ENCODE peak calls at places on chromosomes 16 and 17, in seven cellular contexts. P is A549, I is AG10803, C is fibroblast of mammary gland, T is A673, B is lower lobe of right lung, K is ascending aorta. W is an unnamed sample.

GRCh38 chr17:43410557-43411368 is 12.0 kb downstream of the ARL4D start:
- DNase-seq in I (peak; percentile 33), T (no peak), K (no peak), P (no peak), C (no peak), B (no peak), W (peak; percentile 86)

GRCh38 chr16:76194621-76195015 is 82.6 kb upstream of the CNTNAP4 start:
- DNase-seq in T (no peak), K (no peak), I (no peak), B (no peak), P (no peak), C (peak; percentile 89), W (no peak)

GRCh38 chr16:79605999-79606398 is 5.5 kb upstream of the MAF start:
- DNase-seq in P (peak; percentile 31), K (no peak), B (no peak), C (peak; percentile 30), I (no peak), T (no peak), W (no peak)

GRCh38 chr16:24035127-24035842 is 199.5 kb downstream of the PRKCB start:
- DNase-seq in B (no peak), T (no peak), P (no peak), C (no peak), I (no peak), K (no peak), W (no peak)

GRCh38 chr16:85969591-85969990 is 70.6 kb downstream of the IRF8 start:
- DNase-seq in B (no peak), T (no peak), C (no peak), K (no peak), P (no peak), I (no peak), W (peak; percentile 4)

GRCh38 chr16:2912330-2913199 is 834 bp downstream of the FLYWCH1 start:
- DNase-seq in I (peak; percentile 70), B (no peak), C (peak; percentile 73), T (peak; percentile 79), K (no peak), P (peak; percentile 28), W (peak; percentile 82)

GRCh38 chr17:79631640-79632431 is 21.0 kb upstream of the RBFOX3 start:
- DNase-seq in I (no peak), K (no peak), C (no peak), P (no peak), T (no peak), B (peak; percentile 17), W (no peak)

GRCh38 chr17:44768505-44769142 is 9.8 kb downstream of the ADAM11 start:
- DNase-seq in C (no peak), B (no peak), K (no peak), T (no peak), I (no peak), P (no peak), W (no peak)

GRCh38 chr17:73968680-73969079 is 234.8 kb upstream of the RPL38 start:
- DNase-seq in K (no peak), T (no peak), P (no peak), C (no peak), I (no peak), B (no peak), W (no peak)

GRCh38 chr16:14324581-14324980 is 253.5 kb downstream of the MRTFB start:
- DNase-seq in I (peak; percentile 54), T (no peak), B (no peak), C (no peak), P (no peak), K (no peak), W (peak; percentile 63)

GRCh38 chr16:68470461-68471150 is 22.3 kb upstream of the SMPD3 start:
- DNase-seq in K (no peak), I (no peak), C (no peak), B (peak; percentile 63), P (no peak), T (no peak), W (no peak)

GRCh38 chr16:70512456-70512855 is 10.9 kb downstream of the COG4 start:
- DNase-seq in P (no peak), T (no peak), K (no peak), I (peak; percentile 48), C (peak; percentile 85), B (no peak), W (no peak)

GRCh38 chr16:4015275-4015990 is 100.8 kb downstream of the ADCY9 start:
- DNase-seq in C (no peak), B (no peak), P (peak; percentile 19), I (no peak), K (no peak), T (no peak), W (no peak)

GRCh38 chr17:337866-338265 is 14.7 kb downstream of the RPH3AL start:
- DNase-seq in C (no peak), T (peak; percentile 31), B (no peak), P (no peak), K (no peak), I (no peak), W (no peak)

GRCh38 chr17:82815790-82816305 is 24.0 kb downstream of the ZNF750 start:
- DNase-seq in C (no peak), K (no peak), I (no peak), B (peak; percentile 35), P (no peak), T (peak; percentile 73), W (no peak)

GRCh38 chr17:59870482-59870881 is 22.3 kb downstream of the TUBD1 start:
- DNase-seq in K (no peak), T (no peak), I (no peak), B (no peak), P (no peak), C (no peak), W (no peak)

GRCh38 chr16:68778551-68779231 is 41.6 kb downstream of the CDH1 start:
- DNase-seq in B (no peak), P (no peak), T (no peak), C (no peak), I (no peak), K (no peak), W (no peak)

GRCh38 chr17:72342061-72342460 is 221.2 kb downstream of the SOX9 start:
- DNase-seq in I (no peak), T (peak; percentile 14), B (no peak), P (no peak), K (no peak), C (no peak), W (no peak)

GRCh38 chr17:45987706-45988105 is 11.3 kb upstream of the STH start:
- DNase-seq in K (no peak), I (no peak), C (no peak), P (no peak), B (no peak), T (no peak), W (no peak)

GRCh38 chr16:23578096-23578830 is 17.9 kb downstream of the NDUFAB1 start:
- DNase-seq in C (peak; percentile 23), K (no peak), I (peak; percentile 30), B (no peak), T (no peak), P (no peak), W (peak; percentile 72)

GRCh38 chr17:78896834-78897638 is 6.0 kb downstream of the CEP295NL start:
- DNase-seq in P (no peak), I (no peak), B (no peak), C (peak; percentile 57), T (no peak), K (no peak), W (no peak)

GRCh38 chr17:17880577-17881196 is 43.9 kb upstream of the SREBF1 start:
- DNase-seq in K (no peak), B (no peak), T (no peak), P (no peak), C (no peak), I (no peak), W (no peak)

GRCh38 chr17:65745241-65745640 is 183.8 kb upstream of the AXIN2 start:
- DNase-seq in K (no peak), C (no peak), P (no peak), I (no peak), B (no peak), T (no peak), W (no peak)

GRCh38 chr17:48719642-48720262 is 2.6 kb downstream of the PRAC1 start:
- DNase-seq in P (no peak), K (no peak), I (no peak), B (no peak), T (peak; percentile 88), C (no peak), W (no peak)
- H3K4me3 ChIP-seq in P (no peak overlapping the region), K (no peak overlapping the region), I (no peak overlapping the region), B (no peak overlapping the region), T (peak overlapping the region; percentile 72), C (no peak overlapping the region), W (no peak overlapping the region)

GRCh38 chr16:66751992-66752322 is 548 bp upstream of the DYNC1LI2 start:
- DNase-seq in K (no peak), I (no peak), B (no peak), T (no peak), P (no peak), C (no peak), W (no peak)

GRCh38 chr16:66752379-66752778 is 970 bp upstream of the DYNC1LI2 start:
- DNase-seq in K (no peak), B (no peak), I (no peak), C (no peak), T (no peak), P (no peak), W (no peak)

GRCh38 chr16:66750279-66751134 is 902 bp downstream of the DYNC1LI2 start:
- DNase-seq in B (no peak), K (no peak), T (no peak), I (peak; percentile 6), P (no peak), C (no peak), W (no peak)

GRCh38 chr16:66752958-66753357 is 1.5 kb upstream of the DYNC1LI2 start:
- DNase-seq in C (no peak), I (no peak), K (no peak), B (no peak), P (no peak), T (no peak), W (no peak)

GRCh38 chr16:66751135-66751991 is at the start of gene DYNC1LI2:
- DNase-seq in B (peak; percentile 89), P (peak; percentile 80), K (no peak), I (peak; percentile 73), C (peak; percentile 55), T (peak; percentile 86), W (peak; percentile 61)
- TF ChIP-seq CTCF in B (peak; percentile 79), P (peak; percentile 91), K (peak; percentile 62), I (peak; percentile 42), C (no peak), T (peak; percentile 67), W (peak; percentile 57)

DNA sequence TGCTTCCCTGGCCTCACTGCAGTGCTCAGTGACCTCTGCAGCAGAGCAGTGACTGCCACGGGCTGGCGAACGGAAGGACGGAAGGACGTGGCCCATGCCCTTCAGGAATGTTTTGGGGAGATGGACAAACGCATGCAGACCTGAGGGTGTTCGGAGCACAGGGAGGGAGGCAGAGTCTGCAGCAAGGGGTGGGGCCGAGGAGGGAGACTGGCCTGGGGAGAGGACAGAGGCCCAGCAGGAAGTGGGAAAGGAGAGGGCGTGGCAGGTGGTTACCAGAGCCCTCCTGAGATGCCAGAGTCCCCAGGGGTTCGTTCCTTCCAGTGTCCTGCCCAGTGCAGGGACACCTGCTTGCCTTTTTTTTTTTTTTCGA is 21.9 kb downstream of the ADORA2B start:
- DNase-seq in I (no peak), P (no peak), C (no peak), T (no peak), B (peak; percentile 79), K (no peak), W (no peak)
- H3K4me3 ChIP-seq in I (no peak overlapping the region), P (no peak overlapping the region), C (no peak overlapping the region), T (no peak overlapping the region), B (peak overlapping the region; percentile 18), K (no peak overlapping the region), W (no peak overlapping the region)

DNA sequence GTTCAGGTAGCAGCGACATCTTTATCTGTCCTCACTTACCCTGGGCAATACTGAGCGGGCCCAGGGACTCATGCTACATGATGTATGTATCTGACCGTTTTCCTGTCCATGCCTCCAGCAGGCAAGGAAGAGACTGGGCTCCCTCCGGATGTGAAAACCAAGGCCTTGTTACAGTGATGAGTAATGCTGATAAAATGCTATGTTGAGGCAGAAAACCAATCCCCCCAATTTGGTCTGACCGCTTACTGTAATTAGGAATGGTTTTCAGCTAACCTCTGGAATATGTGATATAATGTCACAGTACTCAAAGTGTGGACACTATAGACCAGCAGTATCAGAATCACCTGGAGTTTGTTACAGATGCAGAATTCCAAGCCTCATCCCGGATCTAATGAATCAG is 589.9 kb downstream of the HS3ST4 start:
- DNase-seq in T (no peak), C (no peak), K (no peak), P (no peak), B (no peak), I (no peak), W (no peak)
- TF ChIP-seq CTCF in T (no peak), C (no peak), K (no peak), P (no peak), B (no peak), I (no peak), W (no peak)

W was measured in fibroblast of the aortic adventitia.